ENCODE peak calls at places on chromosomes 3 and 15, in six cellular contexts. Y is activated T-cell treated with anti-CD3 and anti-CD28 coated beads for 4 hours; X is stimulated activated naive CD8-positive, alpha-beta T cell treated with anti-CD3 and anti-CD28 coated beads, Interleukin-15, amount 100 ng/mL, for 72 hours; O is astrocyte of the spinal cord; C is kidney epithelial cell; T is GM13976. U is an unnamed sample.

GRCh38 chr15:91021516-91022074 is 799 bp downstream of the VPS33B start:
- DNase-seq in O (peak; percentile 22), T (no peak), Y (no peak), C (no peak), X (no peak), U (peak; percentile 41)

GRCh38 chr3:12231481-12231880 is 57.4 kb upstream of the PPARG start:
- DNase-seq in C (no peak), T (no peak), O (peak; percentile 22), Y (no peak), X (no peak), U (no peak)

GRCh38 chr3:50807266-50807665 is 132.5 kb downstream of the DOCK3 start:
- DNase-seq in C (no peak), T (no peak), X (no peak), Y (no peak), O (no peak), U (no peak)

GRCh38 chr3:72123908-72124441 is 339.0 kb upstream of the PROK2 start:
- DNase-seq in T (no peak), X (no peak), C (peak; percentile 62), O (peak; percentile 90), Y (no peak), U (peak; percentile 76)

GRCh38 chr3:112979244-112979832 is 4.4 kb upstream of the CD200R1 start:
- DNase-seq in X (no peak), T (no peak), O (peak; percentile 39), Y (no peak), C (no peak), U (peak; percentile 84)

GRCh38 chr15:60324706-60325438 is 72.9 kb downstream of the ANXA2 start:
- DNase-seq in Y (no peak), O (no peak), C (no peak), T (no peak), X (no peak), U (no peak)

GRCh38 chr15:56038015-56038414 is 44.6 kb upstream of the NEDD4 start:
- DNase-seq in C (no peak), Y (no peak), X (no peak), O (peak; percentile 14), T (no peak), U (peak; percentile 42)

GRCh38 chr3:61559108-61559731 is 2.2 kb upstream of the PTPRG start:
- DNase-seq in X (no peak), C (no peak), Y (no peak), T (no peak), O (peak; percentile 35), U (peak; percentile 38)

GRCh38 chr15:77143606-77144005 is 72.7 kb upstream of the TSPAN3 start:
- DNase-seq in T (no peak), O (peak; percentile 24), Y (no peak), X (no peak), C (no peak), U (no peak)

GRCh38 chr15:42581272-42581730 is 5.9 kb downstream of the STARD9 start:
- DNase-seq in O (peak; percentile 67), X (peak; percentile 75), T (peak; percentile 81), Y (peak; percentile 58), C (peak; percentile 19), U (peak; percentile 91)

GRCh38 chr15:29124581-29125381 is 144.8 kb downstream of the NSMCE3 start:
- DNase-seq in C (no peak), T (no peak), O (peak; percentile 62), X (no peak), Y (no peak), U (peak; percentile 21)

GRCh38 chr15:67176195-67176971 is 78.1 kb downstream of the AAGAB start:
- DNase-seq in C (no peak), Y (no peak), O (no peak), T (no peak), X (no peak), U (no peak)

GRCh38 chr3:151800449-151800848 is 13.5 kb upstream of the AADAC start:
- DNase-seq in X (no peak), C (no peak), T (no peak), Y (no peak), O (no peak), U (no peak)

GRCh38 chr3:129026728-129027543 is 25.8 kb downstream of the EFCC1 start:
- DNase-seq in C (peak; percentile 65), T (peak; percentile 99), Y (peak; percentile 77), X (peak; percentile 94), O (peak; percentile 78), U (peak; percentile 84)

GRCh38 chr3:133412511-133413165 is 12.8 kb downstream of the BFSP2 start:
- DNase-seq in Y (no peak), C (no peak), O (peak; percentile 51), X (no peak), T (no peak), U (no peak)

GRCh38 chr15:65525622-65526021 is 4.6 kb upstream of the HACD3 start:
- DNase-seq in O (no peak), T (no peak), Y (no peak), C (no peak), X (no peak), U (no peak)

GRCh38 chr3:64462203-64463120 is 225.3 kb downstream of the ADAMTS9 start:
- DNase-seq in O (peak; percentile 93), X (no peak), Y (no peak), C (peak; percentile 43), T (no peak), U (peak; percentile 80)

GRCh38 chr3:15260531-15260930 is 54.5 kb downstream of the CAPN7 start:
- DNase-seq in Y (no peak), X (no peak), O (no peak), C (no peak), T (no peak), U (no peak)

GRCh38 chr3:32124977-32125376 is 18.6 kb downstream of the GPD1L start:
- DNase-seq in X (no peak), O (no peak), T (no peak), C (no peak), Y (no peak), U (no peak)

GRCh38 chr3:29537889-29538609 is 257.2 kb downstream of the RBMS3 start:
- DNase-seq in T (no peak), O (no peak), C (no peak), X (no peak), Y (no peak), U (no peak)

GRCh38 chr3:187740446-187741399 is 4.5 kb downstream of the BCL6 start:
- DNase-seq in C (no peak), T (peak; percentile 72), Y (peak; percentile 65), X (peak; percentile 72), O (peak; percentile 78), U (peak; percentile 87)

GRCh38 chr15:66748320-66748779 is 46.3 kb downstream of the SMAD6 start:
- DNase-seq in O (peak; percentile 78), Y (no peak), T (no peak), X (no peak), C (no peak), U (peak; percentile 80)

GRCh38 chr3:195040094-195040493 is 230.9 kb downstream of the XXYLT1 start:
- DNase-seq in O (no peak), Y (no peak), C (no peak), X (no peak), T (no peak), U (no peak)

GRCh38 chr15:89247441-89247840 is 3.7 kb downstream of the FANCI start:
- DNase-seq in C (no peak), X (no peak), O (no peak), T (no peak), Y (no peak), U (no peak)

GRCh38 chr3:22685598-22685997 is 517.5 kb upstream of the UBE2E2 start:
- DNase-seq in O (no peak), X (no peak), Y (no peak), C (no peak), T (no peak), U (peak; percentile 19)

GRCh38 chr15:40471778-40472130 is 970 bp downstream of the CHST14 start:
- DNase-seq in Y (no peak), O (no peak), X (no peak), C (no peak), T (no peak), U (peak; percentile 48)

GRCh38 chr15:57994468-57995154 is 70.9 kb downstream of the ALDH1A2 start:
- DNase-seq in C (no peak), O (peak; percentile 43), T (no peak), X (no peak), Y (no peak), U (peak; percentile 27)

GRCh38 chr3:34111361-34111760 is 312.9 kb downstream of the PDCD6IP start:
- DNase-seq in C (no peak), X (no peak), Y (no peak), T (no peak), O (no peak), U (no peak)

GRCh38 chr3:128237348-128238099 is 84.2 kb downstream of the EEFSEC start:
- DNase-seq in T (no peak), X (no peak), O (no peak), Y (no peak), C (no peak), U (no peak)

GRCh38 chr3:111299070-111299672 is 227.6 kb downstream of the NECTIN3 start:
- DNase-seq in C (no peak), T (no peak), Y (no peak), O (peak; percentile 70), X (no peak), U (peak; percentile 38)

GRCh38 chr15:80404719-80405553 is 754 bp downstream of the ARNT2 start:
- DNase-seq in X (peak; percentile 8), T (peak; percentile 48), O (peak; percentile 4), C (no peak), Y (no peak), U (peak; percentile 60)

GRCh38 chr3:195182470-195182795 is 88.5 kb downstream of the XXYLT1 start:
- DNase-seq in Y (no peak), X (no peak), C (peak; percentile 21), O (peak; percentile 63), T (no peak), U (peak; percentile 64)